ENCODE peak calls at places on chromosomes 16 and 17, in four cellular contexts. X is A549, U is IMR-90, M is GM12878. L is an unnamed sample.

GRCh38 chr17:32484628-32485027 is 2.2 kb upstream of the CDK5R1 start:
- DNase-seq in X (no peak), U (no peak), M (no peak), L (no peak)

GRCh38 chr17:61713035-61713434 is 122.0 kb upstream of the NACA2 start:
- DNase-seq in X (no peak), U (no peak), M (no peak), L (no peak)

GRCh38 chr17:41559548-41559947 is 12.3 kb downstream of the KRT9 start:
- DNase-seq in X (no peak), U (peak), M (no peak), L (no peak)

GRCh38 chr17:14745541-14745940 is 444.7 kb downstream of the HS3ST3B1 start:
- DNase-seq in X (no peak), U (peak), M (no peak), L (no peak)

GRCh38 chr17:9924735-9925191 is 19.7 kb upstream of the RCVRN start:
- DNase-seq in X (peak), U (peak), M (peak), L (peak)

GRCh38 chr17:73230088-73230487 is 31.6 kb downstream of the CPSF4L start:
- DNase-seq in X (no peak), U (no peak), M (no peak), L (no peak)

GRCh38 chr17:51076821-51077220 is 43.8 kb downstream of the SPAG9 start:
- DNase-seq in X (no peak), U (no peak), M (no peak), L (no peak)

GRCh38 chr17:52138350-52138749 is 20.2 kb downstream of the CA10 start:
- DNase-seq in X (no peak), U (no peak), M (no peak), L (no peak)

GRCh38 chr16:47636501-47637090 is 175.5 kb downstream of the PHKB start:
- DNase-seq in X (no peak), U (no peak), M (no peak), L (no peak)

GRCh38 chr17:16977932-16978331 is 6.0 kb upstream of the TNFRSF13B start:
- DNase-seq in X (no peak), U (peak), M (no peak), L (no peak)

GRCh38 chr17:72556944-72557826 is 436.4 kb downstream of the SOX9 start:
- DNase-seq in X (peak), U (peak), M (no peak), L (peak)

GRCh38 chr17:72421128-72422092 is 300.6 kb downstream of the SOX9 start:
- DNase-seq in X (peak), U (peak), M (peak), L (no peak)

GRCh38 chr17:73165616-73166404 is 1.0 kb downstream of the SSTR2 start:
- DNase-seq in X (no peak), U (no peak), M (no peak), L (no peak)

GRCh38 chr17:57892820-57893595 is 43.2 kb upstream of the MRPS23 start:
- DNase-seq in X (peak), U (peak), M (no peak), L (no peak)

GRCh38 chr16:14199199-14199598 is 128.1 kb downstream of the MRTFB start:
- DNase-seq in X (no peak), U (no peak), M (no peak), L (no peak)

GRCh38 chr16:64621616-64622015 is 500.2 kb downstream of the CDH11 start:
- DNase-seq in X (no peak), U (no peak), M (no peak), L (no peak)

GRCh38 chr16:15701367-15701766 is 51.3 kb downstream of the NDE1 start:
- DNase-seq in X (no peak), U (no peak), M (no peak), L (no peak)

GRCh38 chr17:33786478-33786877 is 468.6 kb upstream of the CCL2 start:
- DNase-seq in X (no peak), U (no peak), M (no peak), L (no peak)

GRCh38 chr17:63446218-63446980 is at the start of gene CYB561:
- DNase-seq in X (peak), U (peak), M (no peak), L (peak)

GRCh38 chr17:52149626-52150025 is 8.9 kb downstream of the CA10 start:
- DNase-seq in X (no peak), U (no peak), M (no peak), L (no peak)

GRCh38 chr17:43367588-43368242 is 31.1 kb upstream of the ARL4D start:
- DNase-seq in X (peak), U (peak), M (peak), L (no peak)

GRCh38 chr16:47886631-47887415 is 269.0 kb downstream of the ABCC12 start:
- DNase-seq in X (no peak), U (no peak), M (no peak), L (no peak)

GRCh38 chr17:27384261-27384701 is 72.0 kb upstream of the KSR1 start:
- DNase-seq in X (peak), U (peak), M (no peak), L (no peak)

GRCh38 chr17:31225831-31226230 is 71.2 kb downstream of the OMG start:
- DNase-seq in X (no peak), U (no peak), M (no peak), L (no peak)

GRCh38 chr16:12781777-12782176 is 21.9 kb downstream of the CPPED1 start:
- DNase-seq in X (no peak), U (no peak), M (no peak), L (no peak)

GRCh38 chr16:17386229-17386628 is 84.5 kb downstream of the XYLT1 start:
- DNase-seq in X (no peak), U (no peak), M (no peak), L (no peak)

GRCh38 chr16:19698480-19699465 is 19.3 kb downstream of the KNOP1 start:
- DNase-seq in X (no peak), U (peak), M (no peak), L (no peak)

GRCh38 chr17:77847211-77848085 is 111.1 kb upstream of the TNRC6C start:
- DNase-seq in X (no peak), U (no peak), M (no peak), L (no peak)

GRCh38 chr17:82947051-82947991 is 107.5 kb upstream of the ZNF750 start:
- DNase-seq in X (no peak), U (no peak), M (no peak), L (no peak)
- TF ChIP-seq ELK1 in X (no peak), U (no peak), M (no peak), L (no peak)

GRCh38 chr17:19380551-19381284 is 2.4 kb downstream of the MAPK7 start:
- DNase-seq in X (no peak), U (no peak), M (no peak), L (no peak)

GRCh38 chr17:19381361-19381740 is 3.1 kb downstream of the MAPK7 start:
- DNase-seq in X (no peak), U (no peak), M (no peak), L (no peak)

GRCh38 chr17:19378416-19379293 is at the start of gene MAPK7:
- DNase-seq in X (no peak), U (no peak), M (no peak), L (no peak)

GRCh38 chr17:19377602-19378415 is 489 bp upstream of the MAPK7 start:
- DNase-seq in X (peak), U (peak), M (peak), L (peak)

DNA sequence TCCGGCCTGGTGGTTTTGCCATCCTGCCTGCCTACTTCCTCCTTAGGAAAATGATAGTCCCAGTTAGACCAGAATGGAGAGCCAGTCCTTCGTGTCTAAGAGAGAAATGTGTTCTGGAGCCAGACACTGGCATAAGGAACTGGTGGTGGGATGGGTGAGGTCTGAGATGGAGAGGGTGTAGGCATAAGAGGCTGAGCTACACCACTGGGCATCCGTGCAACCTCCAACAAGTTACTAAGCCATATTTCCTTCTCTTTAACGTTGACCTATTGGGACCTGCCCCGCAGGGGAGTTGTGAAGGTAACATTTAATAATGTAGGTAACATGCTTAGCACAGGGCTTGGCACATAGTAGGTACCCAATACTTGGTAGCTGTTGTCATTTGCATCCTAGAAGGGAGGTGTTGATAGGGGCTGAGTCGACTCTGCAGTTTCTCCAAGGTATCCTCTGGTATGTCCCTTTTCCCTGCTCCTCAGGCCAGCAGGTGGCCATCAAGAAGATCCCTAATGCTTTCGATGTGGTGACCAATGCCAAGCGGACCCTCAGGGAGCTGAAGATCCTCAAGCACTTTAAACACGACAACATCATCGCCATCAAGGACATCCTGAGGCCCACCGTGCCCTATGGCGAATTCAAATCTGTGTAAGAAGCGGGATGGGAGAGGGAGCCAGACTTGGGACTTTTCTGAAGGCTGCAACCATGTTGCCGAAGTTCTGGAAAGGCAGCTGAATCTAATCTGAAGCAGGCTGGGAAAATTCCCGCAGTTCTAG is 1.2 kb downstream of the MAPK7 start:
- DNase-seq in X (no peak), U (no peak), M (no peak), L (no peak)
- TF ChIP-seq ELK1 in X (no peak), U (no peak), M (no peak), L (no peak)

DNA sequence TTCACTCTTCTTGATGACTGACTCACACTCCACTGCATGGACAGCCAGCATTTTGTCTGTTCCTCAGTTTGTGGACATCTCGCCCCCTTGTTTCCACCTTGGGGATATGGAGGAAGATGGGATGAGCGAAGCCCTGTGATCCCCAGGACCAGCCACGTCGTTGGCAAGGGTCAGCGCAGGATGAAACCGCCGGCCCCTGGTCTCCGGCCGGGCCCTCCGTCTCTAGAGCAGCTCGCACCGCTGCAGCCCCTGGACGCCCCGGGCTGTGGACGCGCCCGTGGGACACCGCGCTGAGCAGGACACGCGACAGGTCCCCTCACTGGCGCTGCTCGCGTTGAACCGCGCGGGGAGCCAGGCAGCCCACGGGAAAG is 604 bp upstream of the ZC3H18 start:
- DNase-seq in X (no peak), U (peak), M (no peak), L (peak)
- TF ChIP-seq ELK1 in X (no peak), U (no peak), M (no peak), L (no peak)

GRCh38 chr16:55557186-55557585 is 9.3 kb upstream of the CAPNS2 start:
- DNase-seq in X (no peak), U (no peak), M (no peak), L (no peak)
- TF ChIP-seq ELK1 in X (no peak), U (no peak), M (no peak), L (no peak)

GRCh38 chr16:5044011-5044540 is 10.3 kb upstream of the NAGPA start:
- DNase-seq in X (no peak), U (no peak), M (no peak), L (no peak)

GRCh38 chr16:5042574-5043171 is 8.9 kb upstream of the NAGPA start:
- DNase-seq in X (no peak), U (peak), M (no peak), L (peak)

GRCh38 chr16:5045499-5046115 is 11.9 kb upstream of the NAGPA start:
- DNase-seq in X (no peak), U (no peak), M (no peak), L (no peak)

GRCh38 chr16:5041604-5042133 is 7.9 kb upstream of the NAGPA start:
- DNase-seq in X (no peak), U (peak), M (peak), L (no peak)

GRCh38 chr16:5046914-5047313 is 13.2 kb upstream of the NAGPA start:
- DNase-seq in X (no peak), U (no peak), M (no peak), L (no peak)
- TF ChIP-seq ELK1 in X (no peak), U (no peak), M (no peak), L (no peak)

DNA sequence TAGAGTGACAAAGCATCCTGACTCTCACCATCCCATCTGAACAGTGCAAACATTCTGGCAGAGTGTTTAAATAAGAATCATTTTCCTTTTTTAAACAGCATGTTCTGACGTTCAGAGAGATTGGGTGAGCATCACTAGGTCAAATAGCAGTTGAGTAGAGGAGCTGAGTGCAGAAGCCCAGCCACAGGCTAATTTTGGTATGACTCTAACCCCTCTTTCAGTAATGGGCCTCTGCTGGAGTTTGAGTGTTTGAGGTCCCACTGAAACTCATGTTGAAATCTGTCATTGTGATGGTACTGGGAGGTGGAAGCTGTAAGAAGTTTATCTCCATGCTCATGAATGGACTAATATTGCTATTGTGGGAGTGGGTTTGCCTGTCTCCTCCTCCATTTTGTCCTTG is 194.4 kb downstream of the SALL1 start:
- DNase-seq in X (no peak), U (no peak), M (no peak), L (no peak)
- TF ChIP-seq ELK1 in X (no peak), U (no peak), M (no peak), L (no peak)

DNA sequence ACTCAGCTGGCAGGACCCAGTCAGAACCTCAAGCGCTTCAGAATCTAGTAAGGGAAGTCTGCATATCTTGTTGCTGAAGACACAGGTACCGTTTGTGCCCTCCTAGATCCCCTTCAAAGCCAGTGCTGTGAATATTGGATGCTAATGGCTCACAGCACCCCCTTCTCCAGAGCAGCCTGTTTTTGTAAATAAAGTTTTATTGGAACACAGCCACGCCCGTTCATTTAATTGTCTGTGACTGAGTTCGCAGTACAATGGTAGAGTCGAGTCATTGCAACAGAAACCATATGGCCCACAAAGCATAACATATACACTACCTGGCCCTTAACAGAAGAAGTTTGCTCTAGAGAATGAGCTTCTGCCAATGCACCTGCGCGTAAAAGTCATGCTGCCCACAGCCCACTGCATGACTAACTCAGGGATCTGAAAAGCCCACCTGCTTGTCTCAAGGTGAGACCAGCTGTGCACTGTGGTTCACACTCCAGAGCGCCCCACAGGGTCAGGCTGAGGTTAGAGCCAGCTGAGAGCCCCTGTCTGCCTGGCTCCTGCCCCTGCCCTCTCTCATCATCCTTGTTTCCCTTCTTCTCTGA is 48.8 kb downstream of the AIPL1 start:
- DNase-seq in X (no peak), U (no peak), M (no peak), L (no peak)
- TF ChIP-seq ELK1 in X (no peak), U (no peak), M (no peak), L (no peak)

DNA sequence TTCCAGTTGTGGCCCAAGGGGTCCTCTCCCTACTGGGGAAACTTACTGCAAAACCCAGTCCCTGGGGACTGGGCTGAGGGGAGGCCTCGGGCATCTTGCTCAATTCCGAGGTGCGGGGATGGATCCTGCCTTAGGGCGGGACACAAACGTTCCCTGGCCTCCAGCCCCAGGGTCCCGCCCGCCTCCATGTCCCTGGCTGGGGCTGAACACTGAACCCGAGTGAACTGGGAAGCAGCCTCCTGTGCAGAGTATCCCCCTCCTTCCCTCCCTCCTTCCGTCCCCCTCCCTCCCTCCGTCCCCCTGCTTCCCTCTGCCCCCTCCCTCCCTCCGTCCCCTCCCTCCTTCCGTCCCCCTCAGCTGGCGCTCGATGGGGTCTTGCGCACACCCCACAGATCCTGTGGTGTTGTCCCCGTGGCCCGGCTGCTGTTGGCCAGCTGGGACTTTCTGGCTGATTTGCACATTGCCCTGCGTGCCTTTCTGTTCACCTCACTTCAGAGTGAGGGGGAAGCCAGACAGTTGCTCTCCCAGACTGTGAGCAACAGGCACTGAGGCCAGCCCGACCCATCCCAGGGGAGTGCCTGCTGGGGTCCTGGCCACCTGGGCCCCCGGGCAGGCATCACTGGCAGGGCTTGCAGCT is 5.5 kb downstream of the TRAF7 start:
- DNase-seq in X (no peak), U (peak), M (no peak), L (no peak)
- TF ChIP-seq ELK1 in X (no peak), U (no peak), M (no peak), L (no peak)

GRCh38 chr16:83925957-83926725 is 26.9 kb upstream of the OSGIN1 start:
- DNase-seq in X (no peak), U (no peak), M (no peak), L (no peak)

GRCh38 chr16:83925095-83925905 is 26.4 kb downstream of the MLYCD start:
- DNase-seq in X (no peak), U (no peak), M (no peak), L (no peak)

GRCh38 chr16:83924686-83925085 is 25.8 kb downstream of the MLYCD start:
- DNase-seq in X (no peak), U (no peak), M (no peak), L (no peak)

GRCh38 chr16:83920894-83921491 is 22.1 kb downstream of the MLYCD start:
- DNase-seq in X (no peak), U (no peak), M (no peak), L (no peak)

GRCh38 chr16:83923581-83924365 is 24.9 kb downstream of the MLYCD start:
- DNase-seq in X (no peak), U (no peak), M (no peak), L (no peak)
- TF ChIP-seq ELK1 in X (no peak), U (no peak), M (no peak), L (no peak)

GRCh38 chr16:29664133-29664912 is 1.3 kb downstream of the SPN start:
- DNase-seq in X (no peak), U (no peak), M (no peak), L (peak)
- TF ChIP-seq ELK1 in X (no peak), U (no peak), M (no peak), L (no peak)